ENCODE peak calls at places on chromosome 13, in six cellular contexts. L is kidney tubule cell; H is NCI-H748 treated with DMSO at 0.1 percent for 48 hours; G is activated T-helper 1 cell treated with anti-CD3 and anti-CD28 coated beads, Interleukin-2, amount 50 U/mL, for 16 hours; S is mesenchymal stem cell; O is activated T-cell treated with anti-CD3 and anti-CD28 coated beads, Interleukin-2, amount 50 U/mL, for 24 hours. C is an unnamed sample.

GRCh38 chr13:41811588-41812021 is 149.3 kb downstream of the VWA8 start:
- DNase-seq in L (no peak), H (no peak), G (no peak), S (no peak), O (no peak), C (peak; percentile 20)

GRCh38 chr13:72170571-72170970 is 303.6 kb upstream of the DACH1 start:
- DNase-seq in L (no peak), H (no peak), G (no peak), S (no peak), O (no peak), C (no peak)

GRCh38 chr13:40063743-40064142 is 408.3 kb downstream of the COG6 start:
- DNase-seq in L (no peak), H (no peak), G (no peak), S (no peak), O (no peak), C (peak; percentile 3)

GRCh38 chr13:112896736-112897602 is 72.0 kb upstream of the MCF2L start:
- DNase-seq in L (peak; percentile 9), H (no peak), G (no peak), S (no peak), O (no peak), C (no peak)

GRCh38 chr13:80508031-80508430 is 167.1 kb upstream of the SPRY2 start:
- DNase-seq in L (no peak), H (no peak), G (no peak), S (no peak), O (no peak), C (no peak)

GRCh38 chr13:86741762-86742285 is 929.3 kb upstream of the SLITRK5 start:
- DNase-seq in L (no peak), H (no peak), G (no peak), S (peak; percentile 4), O (no peak), C (no peak)

GRCh38 chr13:78228211-78228610 is 309.6 kb upstream of the EDNRB start:
- DNase-seq in L (no peak), H (no peak), G (no peak), S (no peak), O (no peak), C (no peak)

GRCh38 chr13:47310376-47310775 is 413.5 kb upstream of the HTR2A start:
- DNase-seq in L (no peak), H (peak; percentile 61), G (no peak), S (no peak), O (no peak), C (no peak)

GRCh38 chr13:64925284-64925683 is 2304.9 kb downstream of the PCDH9 start:
- DNase-seq in L (no peak), H (no peak), G (no peak), S (peak; percentile 27), O (no peak), C (no peak)

GRCh38 chr13:77511552-77511951 is 24.0 kb upstream of the SCEL start:
- DNase-seq in L (peak; percentile 73), H (peak; percentile 43), G (no peak), S (no peak), O (no peak), C (no peak)

GRCh38 chr13:39892731-39893293 is 237.3 kb downstream of the COG6 start:
- DNase-seq in L (no peak), H (no peak), G (no peak), S (no peak), O (peak; percentile 33), C (peak; percentile 74)

GRCh38 chr13:106471957-106472543 is 63.4 kb downstream of the EFNB2 start:
- DNase-seq in L (peak; percentile 99), H (peak; percentile 56), G (no peak), S (peak; percentile 89), O (no peak), C (peak; percentile 88)

GRCh38 chr13:101289764-101290163 is 126.5 kb downstream of the NALCN start:
- DNase-seq in L (peak; percentile 35), H (peak; percentile 88), G (no peak), S (peak; percentile 63), O (no peak), C (peak; percentile 44)

GRCh38 chr13:30276178-30276577 is 31.2 kb downstream of the KATNAL1 start:
- DNase-seq in L (peak; percentile 80), H (no peak), G (no peak), S (no peak), O (no peak), C (no peak)

GRCh38 chr13:64453831-64454230 is 2776.3 kb downstream of the PCDH9 start:
- DNase-seq in L (no peak), H (no peak), G (no peak), S (no peak), O (no peak), C (no peak)

GRCh38 chr13:60230593-60230992 is 66.9 kb upstream of the DIAPH3 start:
- DNase-seq in L (peak; percentile 79), H (no peak), G (no peak), S (peak; percentile 61), O (no peak), C (peak; percentile 35)